ENCODE peak calls at places on chromosomes 7 and 10, in four cellular contexts. N is A549, X is right lobe of liver, H is adrenal gland. J is an unnamed sample. For H3K4me1, the result is how much of the 10 kb centered on the place peaks cover.

GRCh38 chr7:158811461-158811860 is 17.8 kb downstream of the ESYT2 start:
- DNase-seq in X (no peak), N (no peak), H (peak), J (no peak)

GRCh38 chr7:50208335-50208982 is 96.1 kb upstream of the IKZF1 start:
- DNase-seq in H (no peak), N (no peak), X (no peak), J (no peak)

GRCh38 chr7:1539346-1540321 is 9.1 kb downstream of the MAFK start:
- DNase-seq in X (peak), N (no peak), H (no peak), J (no peak)

GRCh38 chr7:39761435-39761834 is 138.1 kb downstream of the RALA start:
- DNase-seq in H (no peak), N (no peak), X (no peak), J (no peak)

GRCh38 chr10:71770789-71771188 is 2.5 kb downstream of the VSIR start:
- DNase-seq in H (peak), X (no peak), N (no peak), J (no peak)

GRCh38 chr10:26593896-26594295 is 103.6 kb upstream of the PDSS1 start:
- DNase-seq in N (no peak), X (no peak), H (no peak), J (no peak)

GRCh38 chr10:118873738-118874105 is 119.0 kb upstream of the CACUL1 start:
- DNase-seq in X (no peak), H (no peak), N (no peak), J (no peak)

GRCh38 chr10:63520463-63521388 is 475 bp upstream of the REEP3 start:
- DNase-seq in N (peak), X (peak), H (peak), J (peak)

GRCh38 chr10:14815681-14816080 is 22.2 kb downstream of the CDNF start:
- DNase-seq in N (no peak), H (peak), X (no peak), J (no peak)

GRCh38 chr7:53315986-53316385 is 280.6 kb downstream of the POM121L12 start:
- DNase-seq in N (no peak), X (no peak), H (peak), J (peak)

GRCh38 chr7:139798221-139798620 is 20.4 kb upstream of the HIPK2 start:
- DNase-seq in N (no peak), H (no peak), X (no peak), J (no peak)

GRCh38 chr7:150978136-150978789 is at the start of gene KCNH2:
- DNase-seq in N (peak), X (no peak), H (no peak), J (peak)

GRCh38 chr10:62426086-62426485 is 51.9 kb downstream of the ZNF365 start:
- DNase-seq in N (peak), X (no peak), H (no peak), J (no peak)

GRCh38 chr7:111107576-111107975 is 16.6 kb downstream of the LRRN3 start:
- DNase-seq in N (no peak), H (no peak), X (no peak), J (no peak)

DNA sequence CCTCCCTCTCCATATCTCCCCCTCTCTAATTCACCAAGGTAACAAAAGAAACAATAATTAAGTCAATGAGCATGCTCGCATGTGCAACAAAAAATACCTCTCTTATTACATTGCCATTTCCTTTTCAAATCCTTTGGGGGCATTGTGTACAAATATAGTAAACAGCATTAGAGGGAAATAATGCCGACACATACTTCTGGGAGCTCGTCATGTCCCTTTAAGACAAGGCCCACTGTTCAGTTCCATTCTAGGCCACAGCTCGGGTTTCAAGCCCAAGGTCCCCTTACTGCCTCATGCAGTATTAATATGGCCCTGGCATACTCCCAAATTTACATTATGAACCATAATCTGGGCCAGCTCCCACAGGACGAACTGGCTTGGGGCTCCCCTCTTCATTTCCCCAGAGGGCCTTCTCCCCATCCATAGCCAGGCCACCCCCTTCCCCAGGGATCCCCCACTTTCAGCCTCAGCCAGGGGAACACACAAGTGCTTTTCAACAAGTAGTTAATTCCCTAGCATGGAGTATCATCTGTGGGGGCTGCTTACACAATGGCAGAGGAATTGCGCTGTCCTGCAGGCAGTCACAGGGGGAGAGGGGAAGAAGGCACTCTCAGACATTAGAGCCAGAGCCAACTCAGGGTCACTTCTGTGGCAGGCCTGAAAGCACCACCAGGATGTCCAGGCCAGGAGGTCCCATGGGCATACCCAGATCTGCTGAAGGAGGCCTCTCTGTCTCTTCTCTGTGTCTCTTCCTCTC is 110.6 kb downstream of the KCNMA1 start:
- DNase-seq in N (no peak), H (no peak), X (no peak), J (no peak)
- H3K4me1 ChIP-seq in N (under half), H (under half), X (under half), J (under half)

DNA sequence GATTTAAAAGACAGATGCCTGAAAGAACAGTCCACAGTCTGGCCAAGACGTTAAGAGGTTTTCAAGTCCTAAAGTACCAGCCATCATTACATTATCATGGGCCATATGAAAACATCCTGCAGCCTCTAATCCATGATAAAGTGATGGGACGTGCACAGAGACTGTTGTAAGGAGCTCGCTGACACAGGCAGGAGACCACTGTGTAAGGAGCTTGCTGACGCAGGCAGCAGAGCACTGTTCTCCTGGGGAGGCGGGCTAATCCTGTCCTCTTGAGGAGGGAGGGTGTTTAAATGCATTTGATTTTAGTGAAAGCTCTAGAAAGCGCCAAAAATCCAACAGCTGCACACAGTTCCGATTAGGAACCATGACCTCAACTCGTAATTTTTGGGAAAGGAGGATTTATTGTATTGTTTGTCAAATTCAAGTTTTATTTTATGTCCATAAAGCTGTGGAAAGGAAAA is 16.9 kb downstream of the SVIL start:
- DNase-seq in X (no peak), N (no peak), H (peak), J (peak)
- H3K27ac ChIP-seq in X (no peak), N (peak), H (no peak), J (peak)

DNA sequence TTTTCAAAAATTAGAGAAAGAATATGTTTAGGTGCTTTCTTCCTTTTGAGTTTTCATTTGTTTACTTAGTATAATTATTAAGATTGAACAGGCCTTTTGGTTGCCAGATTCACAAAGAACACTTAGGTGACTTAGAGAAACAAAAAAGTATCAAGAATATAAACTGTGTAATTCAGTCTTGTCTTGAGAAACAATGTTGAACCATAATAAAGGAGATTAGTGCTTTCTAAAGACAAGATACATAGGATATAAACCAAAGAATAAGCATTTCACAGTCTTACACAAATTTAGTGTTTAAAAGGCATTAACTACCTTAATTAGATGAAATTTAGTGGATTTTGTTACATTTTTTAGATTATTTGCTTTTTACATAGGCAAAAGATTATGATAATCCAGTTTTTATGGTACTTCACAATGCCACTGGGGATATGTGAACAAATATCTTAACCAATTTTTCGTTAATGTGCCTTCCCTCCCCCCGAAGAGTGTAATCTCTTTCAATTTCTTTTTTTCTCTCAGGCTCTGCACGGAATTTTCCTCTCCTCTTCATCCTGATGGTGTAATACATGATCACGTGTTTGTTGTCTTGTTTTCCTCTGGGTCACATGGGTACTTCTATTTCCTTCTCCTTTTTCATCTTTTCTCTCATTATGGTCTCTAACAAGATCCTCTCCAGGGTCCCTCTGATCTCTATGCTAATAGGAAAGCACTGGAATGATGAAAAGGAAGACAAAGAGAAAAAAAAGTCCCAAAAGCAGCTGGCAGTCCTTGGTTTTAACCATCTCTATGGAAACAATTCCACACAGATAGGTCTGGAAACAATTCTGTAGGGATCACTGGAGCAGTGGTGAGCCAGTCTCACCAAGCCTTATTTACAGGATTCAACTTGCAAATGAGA is 3.7 kb upstream of the HNRNPH3 start:
- DNase-seq in H (peak), X (no peak), N (peak), J (no peak)
- TF ChIP-seq POLR2A in H (peak), X (no peak), N (no peak), J (no peak)

GRCh38 chr10:31759816-31760626 is 168.6 kb downstream of the ARHGAP12 start:
- DNase-seq in X (peak), N (peak), H (peak), J (peak)

GRCh38 chr10:31759124-31759798 is 169.4 kb downstream of the ARHGAP12 start:
- DNase-seq in H (peak), X (peak), N (peak), J (peak)

GRCh38 chr10:31761156-31761555 is 167.5 kb downstream of the ARHGAP12 start:
- DNase-seq in X (no peak), H (no peak), N (no peak), J (no peak)

GRCh38 chr10:31760674-31761081 is 168.0 kb downstream of the ARHGAP12 start:
- DNase-seq in H (peak), N (no peak), X (no peak), J (no peak)

DNA sequence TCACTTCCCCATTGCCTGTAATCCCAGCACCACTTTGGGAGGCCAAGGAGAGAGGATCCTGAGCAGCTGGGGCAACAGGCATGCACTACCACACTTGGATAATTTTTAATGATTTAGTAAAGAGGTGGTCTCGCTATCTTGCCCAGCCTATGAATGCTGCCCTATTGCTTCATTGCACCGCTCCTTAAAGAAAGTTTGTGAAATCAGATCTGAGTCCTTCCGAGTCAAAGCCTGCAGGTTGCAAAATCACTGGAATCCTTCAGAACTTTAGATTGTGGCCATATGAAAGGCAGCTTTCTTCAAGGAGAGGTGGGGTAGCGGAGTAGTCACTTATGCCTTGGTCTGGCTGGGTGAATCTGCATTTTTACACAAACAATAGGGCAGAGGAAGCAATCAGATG is 166.3 kb downstream of the ARHGAP12 start:
- DNase-seq in H (no peak), X (no peak), N (no peak), J (no peak)
- H3K4me1 ChIP-seq in H (under half), X (under half), N (under half), J (under half)

J was measured in heart left ventricle.